ENCODE peak calls at places on chromosomes 1 and 21, in five cellular contexts. One of them, this sample, is unnamed.

GRCh38 chr1:95386371-95386770 is 152.4 kb downstream of the RWDD3 start:
- DNase-seq in fibroblast of pulmonary artery: no peak
- DNase-seq in foreskin fibroblast: no peak
- DNase-seq in endothelial cell of umbilical vein: no peak
- DNase-seq in pancreas: no peak
- DNase-seq in this sample: no peak

GRCh38 chr1:197980457-197980856 is 63.3 kb downstream of the LHX9 start:
- DNase-seq in fibroblast of pulmonary artery: no peak
- DNase-seq in foreskin fibroblast: no peak
- DNase-seq in endothelial cell of umbilical vein: no peak
- DNase-seq in pancreas: no peak
- DNase-seq in this sample: no peak

GRCh38 chr1:44134071-44134920 is 7.1 kb downstream of the KLF18 start:
- DNase-seq in fibroblast of pulmonary artery: no peak
- DNase-seq in foreskin fibroblast: no peak
- DNase-seq in endothelial cell of umbilical vein: no peak
- DNase-seq in pancreas: no peak
- DNase-seq in this sample: no peak

GRCh38 chr1:116439701-116440100 is 66.7 kb downstream of the ATP1A1 start:
- DNase-seq in fibroblast of pulmonary artery: peak; percentile 84
- DNase-seq in foreskin fibroblast: no peak
- DNase-seq in endothelial cell of umbilical vein: peak; percentile 89
- DNase-seq in pancreas: no peak
- DNase-seq in this sample: no peak

GRCh38 chr21:42595281-42596187 is 57.9 kb upstream of the PDE9A start:
- DNase-seq in fibroblast of pulmonary artery: no peak
- DNase-seq in foreskin fibroblast: no peak
- DNase-seq in endothelial cell of umbilical vein: no peak
- DNase-seq in pancreas: no peak
- DNase-seq in this sample: no peak

GRCh38 chr1:167517535-167518330 is 596 bp downstream of the CD247 start:
- DNase-seq in fibroblast of pulmonary artery: no peak
- DNase-seq in foreskin fibroblast: no peak
- DNase-seq in endothelial cell of umbilical vein: no peak
- DNase-seq in pancreas: no peak
- DNase-seq in this sample: no peak

GRCh38 chr1:159076753-159077656 is at the start of gene AIM2:
- DNase-seq in fibroblast of pulmonary artery: no peak
- DNase-seq in foreskin fibroblast: peak; percentile 45
- DNase-seq in endothelial cell of umbilical vein: no peak
- DNase-seq in pancreas: no peak
- DNase-seq in this sample: no peak

GRCh38 chr21:28227881-28228623 is 764.6 kb downstream of the LTN1 start:
- DNase-seq in fibroblast of pulmonary artery: peak; percentile 25
- DNase-seq in foreskin fibroblast: no peak
- DNase-seq in endothelial cell of umbilical vein: no peak
- DNase-seq in pancreas: no peak
- DNase-seq in this sample: no peak

GRCh38 chr1:218242171-218242570 is 42.9 kb upstream of the RRP15 start:
- DNase-seq in fibroblast of pulmonary artery: no peak
- DNase-seq in foreskin fibroblast: no peak
- DNase-seq in endothelial cell of umbilical vein: no peak
- DNase-seq in pancreas: no peak
- DNase-seq in this sample: no peak

GRCh38 chr1:6118415-6118814 is 61.7 kb downstream of the CHD5 start:
- DNase-seq in fibroblast of pulmonary artery: peak; percentile 39
- DNase-seq in foreskin fibroblast: peak; percentile 18
- DNase-seq in endothelial cell of umbilical vein: no peak
- DNase-seq in pancreas: no peak
- DNase-seq in this sample: no peak

GRCh38 chr1:157363660-157364140 is 188.6 kb downstream of the FCRL5 start:
- DNase-seq in fibroblast of pulmonary artery: peak; percentile 40
- DNase-seq in foreskin fibroblast: peak; percentile 31
- DNase-seq in endothelial cell of umbilical vein: peak; percentile 45
- DNase-seq in pancreas: peak; percentile 74
- DNase-seq in this sample: peak; percentile 27

GRCh38 chr1:235011064-235011598 is 117.5 kb downstream of the TOMM20 start:
- DNase-seq in fibroblast of pulmonary artery: no peak
- DNase-seq in foreskin fibroblast: no peak
- DNase-seq in endothelial cell of umbilical vein: no peak
- DNase-seq in pancreas: no peak
- DNase-seq in this sample: no peak

GRCh38 chr1:100713636-100714035 is 5.9 kb upstream of the VCAM1 start:
- DNase-seq in fibroblast of pulmonary artery: no peak
- DNase-seq in foreskin fibroblast: peak; percentile 20
- DNase-seq in endothelial cell of umbilical vein: peak; percentile 62
- DNase-seq in pancreas: no peak
- DNase-seq in this sample: no peak

GRCh38 chr1:7425771-7426170 is 345.3 kb upstream of the VAMP3 start:
- DNase-seq in fibroblast of pulmonary artery: no peak
- DNase-seq in foreskin fibroblast: no peak
- DNase-seq in endothelial cell of umbilical vein: no peak
- DNase-seq in pancreas: peak; percentile 68
- DNase-seq in this sample: peak; percentile 7

GRCh38 chr1:26697978-26698849 is 2.4 kb downstream of the ARID1A start:
- DNase-seq in fibroblast of pulmonary artery: peak; percentile 98
- DNase-seq in foreskin fibroblast: peak; percentile 93
- DNase-seq in endothelial cell of umbilical vein: peak; percentile 94
- DNase-seq in pancreas: peak; percentile 77
- DNase-seq in this sample: peak; percentile 49

GRCh38 chr1:8370928-8371327 is 53.0 kb downstream of the SLC45A1 start:
- DNase-seq in fibroblast of pulmonary artery: peak; percentile 32
- DNase-seq in foreskin fibroblast: no peak
- DNase-seq in endothelial cell of umbilical vein: no peak
- DNase-seq in pancreas: no peak
- DNase-seq in this sample: no peak

GRCh38 chr1:23593042-23593521 is 33.8 kb upstream of the ID3 start:
- DNase-seq in fibroblast of pulmonary artery: no peak
- DNase-seq in foreskin fibroblast: no peak
- DNase-seq in endothelial cell of umbilical vein: no peak
- DNase-seq in pancreas: no peak
- DNase-seq in this sample: no peak

GRCh38 chr1:10973552-10973951 is 38.9 kb upstream of the TARDBP start:
- DNase-seq in fibroblast of pulmonary artery: peak; percentile 15
- DNase-seq in foreskin fibroblast: no peak
- DNase-seq in endothelial cell of umbilical vein: no peak
- DNase-seq in pancreas: no peak
- DNase-seq in this sample: no peak

GRCh38 chr1:171941920-171942319 is 100.6 kb downstream of the DNM3 start:
- DNase-seq in fibroblast of pulmonary artery: no peak
- DNase-seq in foreskin fibroblast: no peak
- DNase-seq in endothelial cell of umbilical vein: no peak
- DNase-seq in pancreas: no peak
- DNase-seq in this sample: no peak

GRCh38 chr1:197744979-197745378 is 30.3 kb downstream of the DENND1B start:
- DNase-seq in fibroblast of pulmonary artery: no peak
- DNase-seq in foreskin fibroblast: no peak
- DNase-seq in endothelial cell of umbilical vein: no peak
- DNase-seq in pancreas: no peak
- DNase-seq in this sample: no peak

GRCh38 chr1:155022136-155022926 is 11.2 kb downstream of the DCST2 start:
- DNase-seq in fibroblast of pulmonary artery: no peak
- DNase-seq in foreskin fibroblast: no peak
- DNase-seq in endothelial cell of umbilical vein: no peak
- DNase-seq in pancreas: no peak
- DNase-seq in this sample: no peak

GRCh38 chr1:231705860-231706553 is 79.4 kb downstream of the DISC1 start:
- DNase-seq in fibroblast of pulmonary artery: peak; percentile 33
- DNase-seq in foreskin fibroblast: no peak
- DNase-seq in endothelial cell of umbilical vein: no peak
- DNase-seq in pancreas: no peak
- DNase-seq in this sample: no peak

GRCh38 chr1:117501275-117501674 is 104.6 kb upstream of the TENT5C start:
- DNase-seq in fibroblast of pulmonary artery: peak; percentile 33
- DNase-seq in foreskin fibroblast: peak; percentile 33
- DNase-seq in endothelial cell of umbilical vein: no peak
- DNase-seq in pancreas: no peak
- DNase-seq in this sample: no peak

GRCh38 chr1:159556931-159557369 is 21.1 kb upstream of the OR10J5 start:
- DNase-seq in fibroblast of pulmonary artery: no peak
- DNase-seq in foreskin fibroblast: no peak
- DNase-seq in endothelial cell of umbilical vein: no peak
- DNase-seq in pancreas: no peak
- DNase-seq in this sample: no peak

GRCh38 chr1:215704089-215704860 is 137.2 kb downstream of the KCTD3 start:
- DNase-seq in fibroblast of pulmonary artery: peak; percentile 26
- DNase-seq in foreskin fibroblast: no peak
- DNase-seq in endothelial cell of umbilical vein: no peak
- DNase-seq in pancreas: no peak
- DNase-seq in this sample: no peak

DNA sequence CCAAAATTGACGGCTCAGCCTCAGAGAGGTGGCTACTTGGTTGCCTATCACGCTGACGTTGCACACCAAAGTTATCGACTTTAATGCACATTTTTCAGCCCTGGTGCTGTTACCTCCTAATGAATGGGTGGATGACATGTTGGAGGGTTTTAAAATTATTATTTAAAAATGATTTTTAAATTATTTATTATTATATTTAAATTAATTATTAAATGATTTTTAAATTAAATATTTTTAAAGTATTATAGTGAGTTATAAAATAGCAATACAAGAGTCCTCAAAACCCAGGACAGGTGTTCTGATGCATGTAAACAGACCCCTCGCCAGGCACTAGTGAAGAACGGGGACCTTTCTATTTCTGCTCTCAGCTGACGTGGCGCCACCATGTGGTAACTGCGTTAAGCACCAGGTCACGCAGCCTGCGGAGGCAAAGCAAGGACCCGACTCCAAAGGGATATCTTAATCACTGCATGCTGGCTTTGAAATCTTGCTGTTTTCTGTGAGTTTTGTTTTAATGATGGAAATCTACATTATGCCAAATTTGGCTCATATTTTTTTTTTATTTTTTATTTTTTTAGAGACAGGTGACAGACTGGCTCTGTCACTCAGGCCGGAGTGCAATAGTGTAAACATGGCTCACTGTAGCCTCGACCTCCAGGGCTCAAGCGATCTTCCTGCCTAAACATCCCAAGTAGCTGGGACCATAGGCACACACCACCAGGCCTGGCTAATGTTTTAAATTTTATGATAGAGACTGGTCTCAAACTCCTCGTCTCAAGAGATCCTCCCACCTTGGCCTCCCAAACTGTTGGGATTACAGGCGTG is 22.6 kb downstream of the CASP9 start:
- DNase-seq in fibroblast of pulmonary artery: peak; percentile 61
- DNase-seq in foreskin fibroblast: peak; percentile 16
- DNase-seq in endothelial cell of umbilical vein: peak; percentile 55
- DNase-seq in pancreas: peak; percentile 85
- DNase-seq in this sample: peak; percentile 89
- TF ChIP-seq CTCF in fibroblast of pulmonary artery: peak; percentile 86
- TF ChIP-seq CTCF in foreskin fibroblast: peak; percentile 75
- TF ChIP-seq CTCF in endothelial cell of umbilical vein: peak; percentile 86
- TF ChIP-seq CTCF in pancreas: peak; percentile 67
- TF ChIP-seq CTCF in this sample: peak; percentile 79

DNA sequence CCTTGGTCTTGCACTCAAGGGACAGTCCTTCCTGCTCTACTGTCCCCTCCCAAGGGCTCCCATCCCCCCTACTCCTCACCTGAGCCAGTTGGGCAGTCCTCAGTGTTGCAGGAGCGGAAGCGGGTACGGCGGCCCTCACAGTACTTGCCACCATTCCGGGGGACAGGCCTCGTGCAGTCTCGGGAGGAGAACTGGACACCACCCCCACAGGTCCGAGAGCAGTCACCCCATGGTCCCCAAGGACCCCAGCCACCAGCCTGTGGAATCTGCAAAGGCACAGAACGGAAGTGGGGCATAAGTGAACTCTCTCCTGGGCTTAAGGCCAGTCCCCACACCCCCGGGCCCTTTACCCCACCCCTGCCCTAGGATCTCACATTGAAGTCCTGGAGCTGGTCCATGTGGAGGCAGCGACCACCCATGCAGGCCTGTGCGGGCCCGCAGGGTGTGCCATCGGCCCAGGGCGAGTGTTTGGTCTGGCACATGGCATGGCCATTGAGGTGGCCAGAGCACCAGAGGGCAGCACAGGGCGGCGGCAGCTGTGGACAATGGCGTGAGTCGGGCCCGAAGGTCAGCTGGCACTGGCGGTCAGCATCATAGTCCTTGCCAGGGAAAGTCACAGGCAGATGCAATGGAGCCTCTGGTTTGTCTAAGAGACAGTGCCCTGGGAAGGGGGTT is 5.2 kb downstream of the ADAMTS4 start:
- DNase-seq in fibroblast of pulmonary artery: no peak
- DNase-seq in foreskin fibroblast: no peak
- DNase-seq in endothelial cell of umbilical vein: no peak
- DNase-seq in pancreas: no peak
- DNase-seq in this sample: no peak
- TF ChIP-seq CTCF in fibroblast of pulmonary artery: no peak
- TF ChIP-seq CTCF in foreskin fibroblast: no peak
- TF ChIP-seq CTCF in endothelial cell of umbilical vein: peak; percentile 36
- TF ChIP-seq CTCF in pancreas: no peak
- TF ChIP-seq CTCF in this sample: no peak

GRCh38 chr21:31103163-31103562 is 64.9 kb upstream of the KRTAP19-8 start:
- DNase-seq in fibroblast of pulmonary artery: no peak
- DNase-seq in foreskin fibroblast: no peak
- DNase-seq in endothelial cell of umbilical vein: no peak
- DNase-seq in pancreas: no peak
- DNase-seq in this sample: no peak

GRCh38 chr21:31103571-31104265 is 65.4 kb upstream of the KRTAP19-8 start:
- DNase-seq in fibroblast of pulmonary artery: no peak
- DNase-seq in foreskin fibroblast: no peak
- DNase-seq in endothelial cell of umbilical vein: no peak
- DNase-seq in pancreas: no peak
- DNase-seq in this sample: no peak

GRCh38 chr21:31099122-31099521 is 60.8 kb upstream of the KRTAP19-8 start:
- DNase-seq in fibroblast of pulmonary artery: no peak
- DNase-seq in foreskin fibroblast: no peak
- DNase-seq in endothelial cell of umbilical vein: no peak
- DNase-seq in pancreas: no peak
- DNase-seq in this sample: no peak

GRCh38 chr21:31092867-31093266 is 54.6 kb upstream of the KRTAP19-8 start:
- DNase-seq in fibroblast of pulmonary artery: no peak
- DNase-seq in foreskin fibroblast: no peak
- DNase-seq in endothelial cell of umbilical vein: no peak
- DNase-seq in pancreas: no peak
- DNase-seq in this sample: no peak

GRCh38 chr21:31098576-31099005 is 60.3 kb upstream of the KRTAP19-8 start:
- DNase-seq in fibroblast of pulmonary artery: peak; percentile 72
- DNase-seq in foreskin fibroblast: peak; percentile 29
- DNase-seq in endothelial cell of umbilical vein: peak; percentile 49
- DNase-seq in pancreas: peak; percentile 77
- DNase-seq in this sample: peak; percentile 84
- TF ChIP-seq CTCF in fibroblast of pulmonary artery: peak; percentile 88
- TF ChIP-seq CTCF in foreskin fibroblast: peak; percentile 83
- TF ChIP-seq CTCF in endothelial cell of umbilical vein: peak; percentile 80
- TF ChIP-seq CTCF in pancreas: peak; percentile 77
- TF ChIP-seq CTCF in this sample: peak; percentile 87

GRCh38 chr1:2807036-2807435 is 5.5 kb upstream of the TTC34 start:
- DNase-seq in fibroblast of pulmonary artery: no peak
- DNase-seq in foreskin fibroblast: no peak
- DNase-seq in endothelial cell of umbilical vein: no peak
- DNase-seq in pancreas: peak; percentile 20
- DNase-seq in this sample: no peak
- TF ChIP-seq CTCF in fibroblast of pulmonary artery: no peak
- TF ChIP-seq CTCF in foreskin fibroblast: no peak
- TF ChIP-seq CTCF in endothelial cell of umbilical vein: no peak
- TF ChIP-seq CTCF in pancreas: no peak
- TF ChIP-seq CTCF in this sample: no peak